ENCODE peak calls at places on chromosomes 2 and 18, in five cellular contexts. Z is transverse colon, Y is tibial artery, G is PC-9, N is body of pancreas. F is an unnamed sample.

GRCh38 chr18:26088482-26088881 is 1.9 kb downstream of the SS18 start:
- DNase-seq in Z (no peak), Y (no peak), G (no peak), N (no peak), F (no peak)

GRCh38 chr2:86223682-86224560 is 24.7 kb downstream of the MRPL35 start:
- DNase-seq in Z (no peak), Y (no peak), G (no peak), N (no peak), F (no peak)

GRCh38 chr2:206798009-206798408 is 32.6 kb downstream of the FASTKD2 start:
- DNase-seq in Z (no peak), Y (no peak), G (no peak), N (no peak), F (no peak)

GRCh38 chr2:33131820-33132219 is 185.1 kb downstream of the LTBP1 start:
- DNase-seq in Z (no peak), Y (no peak), G (no peak), N (no peak), F (no peak)

GRCh38 chr18:55406374-55407045 is 181.5 kb downstream of the TCF4 start:
- DNase-seq in Z (no peak), Y (no peak), G (no peak), N (no peak), F (no peak)

GRCh38 chr2:146415291-146415690 is 1429.5 kb upstream of the ACVR2A start:
- DNase-seq in Z (no peak), Y (no peak), G (no peak), N (no peak), F (no peak)

GRCh38 chr2:225337183-225337582 is 62.3 kb upstream of the NYAP2 start:
- DNase-seq in Z (no peak), Y (no peak), G (no peak), N (no peak), F (no peak)

GRCh38 chr18:34767601-34768027 is 57.5 kb downstream of the DTNA start:
- DNase-seq in Z (no peak), Y (no peak), G (no peak), N (no peak), F (no peak)

GRCh38 chr18:72985686-72986085 is 117.9 kb upstream of the NETO1 start:
- DNase-seq in Z (no peak), Y (no peak), G (no peak), N (no peak), F (no peak)

GRCh38 chr2:182186132-182186735 is 200.6 kb downstream of the PPP1R1C start:
- DNase-seq in Z (no peak), Y (no peak), G (peak), N (no peak), F (no peak)

GRCh38 chr2:205747827-205748386 is 65.6 kb downstream of the NRP2 start:
- DNase-seq in Z (no peak), Y (no peak), G (peak), N (no peak), F (no peak)

GRCh38 chr18:22710628-22711380 is 222.3 kb upstream of the RBBP8 start:
- DNase-seq in Z (peak), Y (no peak), G (no peak), N (peak), F (peak)

GRCh38 chr2:62197017-62197586 is 1.2 kb downstream of the B3GNT2 start:
- DNase-seq in Z (peak), Y (no peak), G (no peak), N (peak), F (no peak)

GRCh38 chr2:28617502-28618184 is 121.8 kb downstream of the PLB1 start:
- DNase-seq in Z (no peak), Y (no peak), G (no peak), N (no peak), F (no peak)

GRCh38 chr18:23964282-23965238 is 50.0 kb upstream of the TTC39C start:
- DNase-seq in Z (peak), Y (no peak), G (no peak), N (peak), F (no peak)

GRCh38 chr2:195115738-195116137 is 541.3 kb upstream of the SLC39A10 start:
- DNase-seq in Z (no peak), Y (no peak), G (no peak), N (no peak), F (no peak)

GRCh38 chr18:40037386-40037785 is 1917.6 kb upstream of the PIK3C3 start:
- DNase-seq in Z (no peak), Y (no peak), G (no peak), N (no peak), F (no peak)

GRCh38 chr18:37540424-37541121 is 25.0 kb downstream of the CELF4 start:
- DNase-seq in Z (no peak), Y (no peak), G (no peak), N (no peak), F (no peak)

DNA sequence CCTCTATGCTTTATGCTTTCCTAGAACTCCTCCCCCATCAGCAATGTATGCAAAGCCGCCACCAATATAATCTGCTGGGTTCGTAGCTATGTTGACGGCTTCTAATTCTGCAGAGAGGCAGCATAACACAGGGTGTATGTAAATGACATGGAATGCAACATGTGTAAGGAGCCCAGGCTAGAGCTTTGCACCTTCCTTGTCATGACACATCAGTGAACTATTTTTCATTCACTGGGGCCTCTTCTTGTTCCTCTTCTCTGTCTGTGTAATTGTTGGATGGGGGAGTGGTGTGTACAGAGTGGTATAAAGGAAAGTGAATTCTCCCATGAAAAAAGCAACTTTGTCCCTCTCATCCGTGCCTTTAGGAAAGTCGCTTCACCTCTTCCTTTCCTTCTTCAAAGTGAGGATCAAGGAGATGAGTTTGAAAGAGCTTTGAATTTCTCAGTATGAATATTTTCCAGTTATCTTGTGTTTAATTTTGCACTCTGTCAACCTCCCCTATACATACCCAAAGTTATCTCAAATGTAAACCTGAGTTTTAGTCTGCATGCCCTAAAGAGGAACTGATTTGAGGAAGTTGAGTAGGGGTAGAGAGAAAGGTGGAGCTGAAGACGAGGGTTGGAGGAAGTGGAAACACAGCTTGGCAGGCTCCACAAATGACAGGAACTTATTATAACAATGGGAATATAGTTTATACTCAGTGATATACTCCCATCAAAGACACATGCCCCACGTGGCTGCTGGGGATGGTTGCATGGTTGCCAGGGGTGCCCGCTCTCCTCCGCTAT is 74.9 kb upstream of the ARL4C start:
- DNase-seq in Z (no peak), Y (no peak), G (no peak), N (no peak), F (no peak)
- H3K27ac ChIP-seq in Z (no peak), Y (no peak), G (no peak), N (no peak), F (no peak)

DNA sequence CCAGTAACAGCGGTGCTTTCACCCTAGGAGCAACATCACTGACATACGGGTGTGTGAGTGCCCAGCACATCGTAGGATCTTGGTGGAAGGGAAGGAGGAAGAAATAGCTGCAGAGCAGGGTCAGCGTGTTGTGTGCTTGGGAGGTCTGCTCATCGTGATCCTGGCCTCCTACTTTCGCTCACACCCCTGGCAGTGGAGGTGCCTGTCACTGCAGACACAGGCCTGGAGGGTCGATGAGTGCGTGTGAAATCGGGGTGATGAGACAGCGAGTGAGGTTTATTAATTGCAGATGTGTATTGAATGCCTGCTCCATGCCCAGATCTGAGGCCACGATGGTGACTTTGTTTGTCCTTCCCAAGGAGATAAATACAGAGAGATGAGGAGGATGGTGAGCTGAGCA is 126.1 kb downstream of the NCK2 start:
- DNase-seq in Z (no peak), Y (no peak), G (no peak), N (no peak), F (no peak)
- H3K27ac ChIP-seq in Z (no peak), Y (no peak), G (no peak), N (no peak), F (no peak)

GRCh38 chr2:158717366-158718195 is 77.5 kb upstream of the DAPL1 start:
- DNase-seq in Z (no peak), Y (no peak), G (no peak), N (no peak), F (no peak)

GRCh38 chr2:158715352-158715751 is 79.8 kb upstream of the DAPL1 start:
- DNase-seq in Z (no peak), Y (no peak), G (no peak), N (no peak), F (no peak)

GRCh38 chr2:158716091-158716815 is 78.9 kb upstream of the DAPL1 start:
- DNase-seq in Z (no peak), Y (no peak), G (no peak), N (peak), F (no peak)

GRCh38 chr2:158718196-158718585 is 76.9 kb upstream of the DAPL1 start:
- DNase-seq in Z (no peak), Y (no peak), G (no peak), N (no peak), F (no peak)

DNA sequence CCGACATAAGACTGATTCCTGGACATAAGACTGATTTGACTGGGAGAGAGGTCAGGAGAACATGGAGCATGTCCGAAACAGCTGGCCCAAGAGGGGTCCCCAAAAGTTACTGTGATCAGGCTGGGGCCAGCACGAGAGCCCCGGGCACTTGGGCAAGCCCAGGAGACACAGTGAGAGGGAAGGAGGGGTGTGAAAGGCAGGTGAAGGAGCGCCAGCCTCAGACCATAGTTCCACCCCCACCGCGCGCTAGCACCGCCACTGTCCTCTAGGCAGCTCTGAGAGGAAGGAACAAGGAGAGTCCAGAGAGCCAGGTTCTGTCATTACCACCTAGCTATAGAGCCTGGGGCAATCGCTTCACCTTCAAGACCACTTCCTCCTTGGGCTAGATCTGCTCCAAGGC is 78.2 kb upstream of the DAPL1 start:
- DNase-seq in Z (no peak), Y (no peak), G (no peak), N (no peak), F (no peak)
- H3K27ac ChIP-seq in Z (peak), Y (no peak), G (no peak), N (peak), F (peak)

DNA sequence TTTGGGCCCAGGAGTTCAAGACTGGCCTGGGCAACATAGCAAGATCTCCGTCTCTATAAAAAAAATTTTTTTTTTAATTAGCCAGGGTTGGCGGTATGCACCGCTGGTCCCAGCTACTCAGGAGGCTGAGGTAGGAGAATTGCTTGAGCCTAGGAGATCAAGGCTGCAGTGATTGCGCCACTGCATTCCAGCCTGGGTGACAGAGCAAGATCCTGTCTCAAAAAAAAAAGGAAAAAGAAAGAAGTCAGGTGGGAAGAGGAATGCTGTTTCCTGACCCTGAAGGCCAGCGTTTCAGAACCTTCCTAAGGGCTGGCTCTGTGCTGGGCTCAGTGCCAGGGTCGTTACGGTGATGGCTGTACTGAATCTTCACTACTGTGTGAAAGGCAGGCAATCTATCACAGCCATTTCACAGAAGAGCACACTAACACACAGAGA is 35.0 kb upstream of the AGAP1 start:
- DNase-seq in Z (peak), Y (no peak), G (peak), N (peak), F (peak)
- H3K27ac ChIP-seq in Z (no peak), Y (no peak), G (peak), N (peak), F (peak)

DNA sequence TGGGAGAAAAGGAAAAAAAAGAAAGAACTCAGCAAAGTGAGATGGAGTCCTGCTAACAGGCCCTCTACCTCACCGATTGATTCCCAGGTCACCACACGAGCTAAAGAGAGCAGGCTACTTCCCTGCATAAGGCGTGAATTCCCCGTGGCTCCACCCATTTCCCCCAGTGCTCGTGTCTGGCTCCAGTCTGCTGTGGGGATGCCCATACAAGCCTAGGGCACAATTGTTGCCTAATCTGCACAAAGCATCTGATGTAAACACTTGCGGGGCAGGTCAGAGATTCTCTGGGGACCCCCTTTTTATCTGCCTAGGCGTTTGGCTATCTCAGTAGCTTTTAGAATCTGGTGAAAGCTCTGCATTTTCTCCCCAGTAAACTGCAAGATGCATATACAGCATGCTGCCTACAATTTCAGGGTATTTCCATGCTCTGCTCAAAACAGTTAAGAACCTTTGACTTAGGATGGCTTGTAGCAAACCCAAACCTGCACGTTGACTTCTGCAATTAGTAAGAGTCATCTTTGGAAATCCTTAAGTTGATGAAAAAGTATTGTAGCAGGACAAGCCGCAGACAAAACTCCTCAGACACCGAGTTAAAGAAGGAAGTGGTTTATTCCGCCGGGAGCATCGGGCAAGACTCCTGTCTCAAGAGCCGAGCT is 34.8 kb downstream of the MYO3B start:
- DNase-seq in Z (no peak), Y (no peak), G (no peak), N (no peak), F (no peak)
- H3K27ac ChIP-seq in Z (no peak), Y (no peak), G (no peak), N (no peak), F (no peak)

GRCh38 chr2:237231593-237231992 is 145.9 kb downstream of the COPS8 start:
- DNase-seq in Z (no peak), Y (no peak), G (no peak), N (no peak), F (no peak)
- H3K27ac ChIP-seq in Z (no peak), Y (peak), G (no peak), N (no peak), F (no peak)

DNA sequence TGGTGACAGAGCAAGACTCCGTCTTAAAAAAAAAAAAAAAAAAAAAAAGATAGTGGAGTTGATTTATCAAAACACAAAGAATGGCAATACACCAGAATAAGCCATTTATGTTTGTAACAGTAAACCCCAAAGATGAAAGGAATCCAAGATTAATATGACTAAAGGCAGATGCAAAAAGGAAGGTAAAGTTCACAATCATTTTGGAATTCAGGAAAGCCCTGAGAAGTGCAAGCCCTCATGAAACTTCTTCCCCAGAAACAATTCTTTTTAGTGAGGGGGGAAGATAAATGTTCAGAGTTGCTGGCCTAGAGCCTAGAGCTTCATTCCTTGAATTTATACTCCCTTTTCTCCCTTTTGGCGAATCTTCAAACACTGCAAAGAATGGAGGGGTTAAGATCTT is 368.7 kb downstream of the MEIS1 start:
- DNase-seq in Z (no peak), Y (no peak), G (no peak), N (no peak), F (no peak)
- H3K27ac ChIP-seq in Z (peak), Y (no peak), G (no peak), N (no peak), F (peak)